ENCODE peak calls at places on chromosomes 5 and 9, in five cellular contexts. X is breast epithelium, T is ovary, U is glutamatergic neuron, Z is sigmoid colon. E is an unnamed sample.

GRCh38 chr9:71608825-71609452 is 159.4 kb downstream of the CEMIP2 start:
- DNase-seq in T (no peak), X (no peak), Z (no peak), U (no peak), E (no peak)

GRCh38 chr5:161889971-161890370 is 42.1 kb downstream of the GABRA1 start:
- DNase-seq in U (no peak), Z (no peak), X (no peak), T (no peak), E (no peak)

GRCh38 chr5:14440598-14441401 is 140.8 kb upstream of the OTULINL start:
- DNase-seq in Z (peak), U (no peak), T (peak), X (no peak), E (no peak)

GRCh38 chr9:115672477-115673316 is 480.9 kb upstream of the PAPPA start:
- DNase-seq in U (no peak), T (no peak), X (no peak), Z (no peak), E (no peak)

GRCh38 chr5:72587909-72588308 is 80.7 kb upstream of the ZNF366 start:
- DNase-seq in U (no peak), X (no peak), Z (no peak), T (no peak), E (no peak)

GRCh38 chr5:122429545-122430327 is 117.7 kb downstream of the SNCAIP start:
- DNase-seq in Z (no peak), U (no peak), T (no peak), X (no peak), E (no peak)

GRCh38 chr5:94017579-94017978 is 276.2 kb upstream of the POU5F2 start:
- DNase-seq in X (no peak), U (no peak), T (no peak), Z (no peak), E (no peak)

GRCh38 chr5:14807471-14807870 is 64.1 kb downstream of the ANKH start:
- DNase-seq in Z (no peak), X (no peak), U (no peak), T (no peak), E (no peak)

GRCh38 chr5:132334812-132335211 is 34.7 kb upstream of the SLC22A5 start:
- DNase-seq in X (no peak), U (no peak), Z (no peak), T (no peak), E (no peak)

GRCh38 chr5:142872217-142872616 is 102.0 kb downstream of the ARHGAP26 start:
- DNase-seq in T (no peak), U (no peak), Z (no peak), X (no peak), E (no peak)

GRCh38 chr9:117480251-117480650 is 65.4 kb upstream of the ASTN2 start:
- DNase-seq in T (no peak), X (no peak), U (no peak), Z (no peak), E (no peak)

GRCh38 chr9:76634356-76635054 is 129.7 kb upstream of the PCA3 start:
- DNase-seq in X (no peak), U (no peak), T (no peak), Z (no peak), E (no peak)

GRCh38 chr5:22372376-22372775 is 480.8 kb downstream of the CDH12 start:
- DNase-seq in X (no peak), T (no peak), Z (no peak), U (no peak), E (no peak)

GRCh38 chr5:113989913-113990305 is 372.0 kb upstream of the KCNN2 start:
- DNase-seq in U (no peak), T (no peak), X (no peak), Z (no peak), E (no peak)

GRCh38 chr5:146540421-146540820 is 24.4 kb upstream of the GPR151 start:
- DNase-seq in U (no peak), Z (no peak), X (no peak), T (no peak), E (no peak)

GRCh38 chr5:154179846-154180710 is 10.5 kb upstream of the GALNT10 start:
- DNase-seq in X (no peak), U (no peak), Z (peak), T (no peak), E (no peak)

GRCh38 chr9:99628843-99629242 is 192.8 kb upstream of the NR4A3 start:
- DNase-seq in T (no peak), X (no peak), U (no peak), Z (no peak), E (no peak)

GRCh38 chr5:135566422-135567416 is 12.1 kb downstream of the CXCL14 start:
- DNase-seq in Z (peak), X (no peak), T (no peak), U (peak), E (no peak)

GRCh38 chr5:171434874-171435273 is 15.4 kb downstream of the FGF18 start:
- DNase-seq in U (no peak), T (no peak), Z (no peak), X (no peak), E (no peak)

GRCh38 chr5:171435908-171436307 is 16.5 kb downstream of the FGF18 start:
- DNase-seq in Z (no peak), U (no peak), X (no peak), T (no peak), E (no peak)

GRCh38 chr5:171433352-171433698 is 13.9 kb downstream of the FGF18 start:
- DNase-seq in X (no peak), Z (peak), T (no peak), U (no peak), E (no peak)

GRCh38 chr5:171432581-171433351 is 13.3 kb downstream of the FGF18 start:
- DNase-seq in T (no peak), U (peak), Z (peak), X (no peak), E (no peak)

GRCh38 chr5:171433952-171434676 is 14.7 kb downstream of the FGF18 start:
- DNase-seq in U (no peak), X (no peak), Z (no peak), T (no peak), E (no peak)
- TF ChIP-seq CTCF in U (peak), X (no peak), Z (no peak), T (no peak), E (no peak)

DNA sequence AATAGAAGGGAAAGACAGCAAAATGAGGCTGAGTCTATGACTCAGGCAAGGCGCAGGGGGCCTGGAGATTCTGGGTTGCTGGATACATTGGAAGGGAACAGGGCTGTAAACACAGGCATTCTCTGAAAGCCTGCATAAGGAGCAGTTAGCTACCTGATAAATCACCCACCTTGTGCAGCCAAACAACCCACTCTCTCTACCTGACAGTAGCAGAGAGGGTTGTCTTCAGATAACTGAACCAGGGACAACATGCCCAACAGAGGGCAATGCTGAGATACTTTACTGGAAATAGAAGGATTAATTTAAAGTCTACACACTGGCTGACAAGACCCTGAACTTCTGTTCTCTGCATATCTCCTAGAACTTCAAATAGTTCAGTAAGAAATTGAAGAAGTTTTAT is 161.6 kb downstream of the KCTD16 start:
- DNase-seq in X (no peak), U (no peak), Z (no peak), T (no peak), E (no peak)
- TF ChIP-seq CTCF in X (no peak), U (no peak), Z (no peak), T (no peak), E (no peak)

GRCh38 chr5:57302164-57302563 is 128.3 kb downstream of the GPBP1 start:
- DNase-seq in T (no peak), X (no peak), U (no peak), Z (no peak), E (no peak)
- TF ChIP-seq CTCF in T (no peak), X (no peak), U (no peak), Z (no peak), E (no peak)

DNA sequence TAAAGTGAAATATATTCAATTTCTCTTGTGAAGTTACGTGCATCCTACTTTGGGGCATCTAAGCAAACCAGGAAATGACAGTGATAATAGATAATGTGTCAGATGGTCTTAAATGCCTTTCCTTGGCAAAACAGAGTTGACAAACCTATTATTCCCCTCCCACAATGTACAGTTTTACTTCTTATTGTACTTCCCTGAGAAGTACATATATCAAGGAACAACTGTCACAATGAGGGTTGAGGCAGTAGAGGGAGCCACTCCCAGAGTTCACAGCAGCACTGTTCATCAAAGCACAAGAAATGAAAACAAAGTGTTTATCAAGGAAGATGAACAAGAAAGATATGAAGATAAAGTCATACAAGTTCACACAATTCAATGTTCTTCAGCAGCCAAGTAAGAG is 41.1 kb downstream of the ELAVL2 start:
- DNase-seq in Z (no peak), X (no peak), U (no peak), T (no peak), E (no peak)
- TF ChIP-seq CTCF in Z (no peak), X (no peak), U (no peak), T (no peak), E (no peak)

GRCh38 chr9:123365287-123365880 is 9.4 kb downstream of the CRB2 start:
- DNase-seq in T (no peak), U (no peak), Z (no peak), X (no peak), E (no peak)
- TF ChIP-seq CTCF in T (no peak), U (peak), Z (no peak), X (no peak), E (peak)

DNA sequence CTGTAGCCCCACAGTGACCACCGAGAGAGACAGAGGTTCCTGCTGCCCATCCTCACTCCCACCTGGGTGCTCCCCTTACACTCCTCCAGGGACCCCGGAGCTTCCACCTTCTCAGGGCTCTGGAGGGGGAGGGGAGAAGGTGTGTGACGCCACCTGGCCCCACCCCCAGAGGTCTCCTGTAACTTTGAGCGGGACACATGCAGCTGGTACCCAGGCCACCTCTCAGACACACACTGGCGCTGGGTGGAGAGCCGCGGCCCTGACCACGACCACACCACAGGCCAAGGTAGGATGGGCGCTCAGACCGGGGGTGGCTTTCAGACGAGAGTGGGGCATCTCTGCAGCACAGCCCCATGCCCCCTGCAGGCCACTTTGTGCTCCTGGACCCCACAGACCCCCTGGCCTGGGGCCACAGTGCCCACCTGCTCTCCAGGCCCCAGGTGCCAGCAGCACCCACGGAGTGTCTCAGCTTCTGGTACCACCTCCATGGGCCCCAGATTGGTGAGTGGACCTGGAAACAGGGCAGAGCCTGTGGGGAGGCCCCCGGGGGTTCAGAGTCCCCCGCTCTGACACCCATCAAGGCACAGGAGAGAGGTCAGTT is 4.5 kb downstream of the MAMDC4 start:
- DNase-seq in T (peak), X (no peak), U (peak), Z (no peak), E (peak)
- TF ChIP-seq CTCF in T (no peak), X (no peak), U (no peak), Z (no peak), E (no peak)

DNA sequence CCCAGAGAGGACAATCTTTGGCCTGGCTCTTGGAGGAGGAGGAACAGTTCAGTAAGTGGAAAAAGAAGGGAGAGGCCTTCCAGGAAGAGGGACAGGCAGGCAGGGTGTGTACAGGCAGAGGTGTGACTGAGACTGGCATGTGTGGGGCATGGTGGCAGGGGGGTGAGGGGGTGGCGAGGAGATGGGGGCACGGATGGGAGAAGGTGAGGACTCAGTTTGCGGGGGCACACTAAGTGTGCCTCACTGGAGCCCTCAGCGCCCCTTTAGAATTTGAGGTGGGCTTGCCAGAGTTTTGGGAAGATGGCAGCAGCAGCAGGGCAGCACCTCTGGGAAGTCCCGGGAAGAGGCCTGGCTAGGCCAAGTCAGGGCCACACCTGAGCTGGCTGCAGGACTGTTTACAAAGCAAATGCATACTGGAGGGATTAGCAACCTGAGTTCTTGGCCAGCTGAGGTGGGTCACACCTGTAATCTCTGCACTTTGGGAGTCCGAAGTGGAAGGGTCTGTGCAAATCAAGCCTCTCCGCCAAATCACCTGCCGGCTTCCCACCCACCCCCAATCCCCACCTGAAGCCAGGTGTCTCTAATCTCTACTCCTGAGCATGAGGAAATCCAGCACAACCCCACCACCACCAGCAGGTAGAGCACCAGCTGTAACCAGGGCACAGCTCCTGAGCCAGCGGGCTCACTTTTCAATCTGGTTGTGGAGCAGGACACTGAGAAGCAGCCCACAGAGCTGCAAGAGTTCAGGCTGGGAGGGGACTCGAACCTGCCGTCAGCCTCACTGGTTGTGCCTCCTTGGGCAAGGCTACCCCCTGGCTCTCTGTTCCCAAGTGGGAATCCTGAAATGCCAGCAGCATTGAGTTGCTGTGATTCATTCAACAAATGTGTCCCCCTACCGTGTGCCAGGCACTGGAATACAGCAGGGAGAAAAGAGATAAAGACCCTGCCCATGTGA is 10.2 kb upstream of the GABRP start:
- DNase-seq in X (no peak), U (no peak), Z (no peak), T (no peak), E (no peak)
- TF ChIP-seq CTCF in X (no peak), U (no peak), Z (no peak), T (no peak), E (no peak)

GRCh38 chr9:130451509-130452388 is 7.0 kb downstream of the ASS1 start:
- DNase-seq in U (no peak), Z (peak), T (peak), X (peak), E (no peak)
- TF ChIP-seq CTCF in U (peak), Z (peak), T (no peak), X (peak), E (no peak)

GRCh38 chr5:67003373-67003905 is 193.2 kb downstream of the CD180 start:
- DNase-seq in T (no peak), X (no peak), Z (no peak), U (no peak), E (no peak)
- TF ChIP-seq CTCF in T (no peak), X (no peak), Z (no peak), U (no peak), E (no peak)

GRCh38 chr9:84669293-84670105 is at the start of gene NTRK2:
- DNase-seq in Z (no peak), T (peak), U (peak), X (no peak), E (no peak)
- TF ChIP-seq CTCF in Z (no peak), T (no peak), U (peak), X (no peak), E (no peak)

E was measured in CD14-positive monocyte.